ENCODE peak calls at places on chromosomes 11 and 22, in six cellular contexts. One of them, this sample, is unnamed.

GRCh38 chr11:133967599-133968238 is 11.0 kb upstream of the IGSF9B start:
- DNase-seq in left ventricle myocardium inferior: no peak
- DNase-seq in body of pancreas: no peak
- DNase-seq in right cardiac atrium: no peak
- DNase-seq in tibial artery: no peak
- DNase-seq in adrenal gland: no peak
- DNase-seq in this sample: no peak

GRCh38 chr11:5204787-5205186 is 4.3 kb upstream of the OR51V1 start:
- DNase-seq in body of pancreas: no peak
- DNase-seq in left ventricle myocardium inferior: no peak
- DNase-seq in tibial artery: no peak
- DNase-seq in adrenal gland: no peak
- DNase-seq in right cardiac atrium: no peak
- DNase-seq in this sample: no peak

GRCh38 chr22:20729194-20729593 is 44.7 kb upstream of the SERPIND1 start:
- DNase-seq in left ventricle myocardium inferior: no peak
- DNase-seq in body of pancreas: no peak
- DNase-seq in right cardiac atrium: no peak
- DNase-seq in adrenal gland: no peak
- DNase-seq in tibial artery: no peak
- DNase-seq in this sample: no peak

GRCh38 chr11:118625036-118625690 is 17.7 kb downstream of the PHLDB1 start:
- DNase-seq in left ventricle myocardium inferior: no peak
- DNase-seq in right cardiac atrium: peak; percentile 41
- DNase-seq in adrenal gland: peak; percentile 25
- DNase-seq in tibial artery: no peak
- DNase-seq in body of pancreas: no peak
- DNase-seq in this sample: no peak

GRCh38 chr11:67543585-67543984 is 20.3 kb upstream of the CABP2 start:
- DNase-seq in right cardiac atrium: no peak
- DNase-seq in adrenal gland: no peak
- DNase-seq in left ventricle myocardium inferior: no peak
- DNase-seq in body of pancreas: no peak
- DNase-seq in tibial artery: no peak
- DNase-seq in this sample: no peak

GRCh38 chr11:46315783-46316563 is 31.3 kb upstream of the DGKZ start:
- DNase-seq in left ventricle myocardium inferior: peak; percentile 64
- DNase-seq in right cardiac atrium: peak; percentile 69
- DNase-seq in tibial artery: no peak
- DNase-seq in body of pancreas: peak; percentile 91
- DNase-seq in adrenal gland: peak; percentile 61
- DNase-seq in this sample: no peak

GRCh38 chr11:34238533-34238932 is 119.3 kb downstream of the ABTB2 start:
- DNase-seq in tibial artery: no peak
- DNase-seq in body of pancreas: no peak
- DNase-seq in left ventricle myocardium inferior: no peak
- DNase-seq in adrenal gland: no peak
- DNase-seq in right cardiac atrium: no peak
- DNase-seq in this sample: no peak

GRCh38 chr11:112470355-112470754 is 209.7 kb upstream of the PLET1 start:
- DNase-seq in body of pancreas: no peak
- DNase-seq in tibial artery: no peak
- DNase-seq in right cardiac atrium: no peak
- DNase-seq in adrenal gland: no peak
- DNase-seq in left ventricle myocardium inferior: no peak
- DNase-seq in this sample: no peak

GRCh38 chr11:122197055-122197987 is 81.3 kb upstream of the BLID start:
- DNase-seq in left ventricle myocardium inferior: no peak
- DNase-seq in adrenal gland: peak; percentile 67
- DNase-seq in right cardiac atrium: no peak
- DNase-seq in tibial artery: peak; percentile 81
- DNase-seq in body of pancreas: no peak
- DNase-seq in this sample: no peak

GRCh38 chr11:95937358-95937757 is 13.5 kb upstream of the MTMR2 start:
- DNase-seq in right cardiac atrium: no peak
- DNase-seq in body of pancreas: no peak
- DNase-seq in left ventricle myocardium inferior: no peak
- DNase-seq in adrenal gland: no peak
- DNase-seq in tibial artery: no peak
- DNase-seq in this sample: no peak

DNA sequence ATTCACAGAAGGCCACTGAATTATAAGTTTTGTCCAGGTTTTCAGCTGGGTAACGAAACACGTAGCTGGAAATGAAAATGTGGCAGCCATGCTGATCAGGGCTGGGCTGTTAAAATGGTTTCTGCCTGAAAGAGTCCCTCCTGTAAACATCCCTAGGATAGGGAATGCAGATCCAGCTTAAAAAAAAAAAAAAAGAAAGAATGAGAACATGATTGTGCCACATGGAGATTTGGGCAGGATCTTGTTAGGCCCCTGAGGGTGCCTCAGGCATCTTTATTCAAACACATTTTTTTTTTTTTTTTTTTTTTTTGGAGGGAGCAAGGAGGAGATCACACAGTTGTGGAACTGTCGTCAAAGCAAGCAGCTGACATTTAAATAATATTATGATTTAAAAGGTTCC is 900.3 kb downstream of the OPCML start:
- DNase-seq in right cardiac atrium: no peak
- DNase-seq in adrenal gland: no peak
- DNase-seq in tibial artery: no peak
- DNase-seq in body of pancreas: no peak
- DNase-seq in left ventricle myocardium inferior: no peak
- DNase-seq in this sample: no peak
- H3K9me3 ChIP-seq in right cardiac atrium: no peaks in the 10 kb centered on the region
- H3K9me3 ChIP-seq in adrenal gland: no peaks in the 10 kb centered on the region
- H3K9me3 ChIP-seq in tibial artery: no peaks in the 10 kb centered on the region
- H3K9me3 ChIP-seq in body of pancreas: no peaks in the 10 kb centered on the region
- H3K9me3 ChIP-seq in left ventricle myocardium inferior: peaks cover 9% of the 10 kb centered on the region
- H3K9me3 ChIP-seq in this sample: no peaks in the 10 kb centered on the region

GRCh38 chr22:48250937-48251530 is 1488.6 kb downstream of the TBC1D22A start:
- DNase-seq in tibial artery: no peak
- DNase-seq in left ventricle myocardium inferior: no peak
- DNase-seq in right cardiac atrium: no peak
- DNase-seq in body of pancreas: no peak
- DNase-seq in adrenal gland: no peak
- DNase-seq in this sample: no peak

GRCh38 chr22:48254311-48254873 is 1491.9 kb downstream of the TBC1D22A start:
- DNase-seq in adrenal gland: no peak
- DNase-seq in body of pancreas: no peak
- DNase-seq in right cardiac atrium: no peak
- DNase-seq in left ventricle myocardium inferior: no peak
- DNase-seq in tibial artery: no peak
- DNase-seq in this sample: no peak

GRCh38 chr22:48253136-48253535 is 1490.7 kb downstream of the TBC1D22A start:
- DNase-seq in left ventricle myocardium inferior: no peak
- DNase-seq in body of pancreas: no peak
- DNase-seq in right cardiac atrium: no peak
- DNase-seq in tibial artery: no peak
- DNase-seq in adrenal gland: no peak
- DNase-seq in this sample: no peak

GRCh38 chr22:48251629-48252028 is 1489.2 kb downstream of the TBC1D22A start:
- DNase-seq in tibial artery: no peak
- DNase-seq in adrenal gland: no peak
- DNase-seq in right cardiac atrium: no peak
- DNase-seq in left ventricle myocardium inferior: no peak
- DNase-seq in body of pancreas: no peak
- DNase-seq in this sample: no peak

GRCh38 chr22:48253573-48253972 is 1491.1 kb downstream of the TBC1D22A start:
- DNase-seq in body of pancreas: no peak
- DNase-seq in tibial artery: no peak
- DNase-seq in left ventricle myocardium inferior: no peak
- DNase-seq in adrenal gland: no peak
- DNase-seq in right cardiac atrium: no peak
- DNase-seq in this sample: no peak
- H3K9me3 ChIP-seq in body of pancreas: no peaks in the 10 kb centered on the region
- H3K9me3 ChIP-seq in tibial artery: no peaks in the 10 kb centered on the region
- H3K9me3 ChIP-seq in left ventricle myocardium inferior: no peaks in the 10 kb centered on the region
- H3K9me3 ChIP-seq in adrenal gland: no peaks in the 10 kb centered on the region
- H3K9me3 ChIP-seq in right cardiac atrium: no peaks in the 10 kb centered on the region
- H3K9me3 ChIP-seq in this sample: no peaks in the 10 kb centered on the region

GRCh38 chr22:47884200-47884599 is 1121.8 kb downstream of the TBC1D22A start:
- DNase-seq in body of pancreas: no peak
- DNase-seq in tibial artery: no peak
- DNase-seq in left ventricle myocardium inferior: no peak
- DNase-seq in right cardiac atrium: no peak
- DNase-seq in adrenal gland: no peak
- DNase-seq in this sample: no peak
- H3K9me3 ChIP-seq in body of pancreas: no peaks in the 10 kb centered on the region
- H3K9me3 ChIP-seq in tibial artery: no peaks in the 10 kb centered on the region
- H3K9me3 ChIP-seq in left ventricle myocardium inferior: no peaks in the 10 kb centered on the region
- H3K9me3 ChIP-seq in right cardiac atrium: no peaks in the 10 kb centered on the region
- H3K9me3 ChIP-seq in adrenal gland: no peaks in the 10 kb centered on the region
- H3K9me3 ChIP-seq in this sample: no peaks in the 10 kb centered on the region

GRCh38 chr11:31799036-31799793 is 11.9 kb downstream of the PAX6 start:
- DNase-seq in right cardiac atrium: no peak
- DNase-seq in tibial artery: no peak
- DNase-seq in left ventricle myocardium inferior: no peak
- DNase-seq in body of pancreas: no peak
- DNase-seq in adrenal gland: no peak
- DNase-seq in this sample: no peak
- H3K9me3 ChIP-seq in right cardiac atrium: no peaks in the 10 kb centered on the region
- H3K9me3 ChIP-seq in tibial artery: no peaks in the 10 kb centered on the region
- H3K9me3 ChIP-seq in left ventricle myocardium inferior: no peaks in the 10 kb centered on the region
- H3K9me3 ChIP-seq in body of pancreas: no peaks in the 10 kb centered on the region
- H3K9me3 ChIP-seq in adrenal gland: no peaks in the 10 kb centered on the region
- H3K9me3 ChIP-seq in this sample: no peaks in the 10 kb centered on the region

DNA sequence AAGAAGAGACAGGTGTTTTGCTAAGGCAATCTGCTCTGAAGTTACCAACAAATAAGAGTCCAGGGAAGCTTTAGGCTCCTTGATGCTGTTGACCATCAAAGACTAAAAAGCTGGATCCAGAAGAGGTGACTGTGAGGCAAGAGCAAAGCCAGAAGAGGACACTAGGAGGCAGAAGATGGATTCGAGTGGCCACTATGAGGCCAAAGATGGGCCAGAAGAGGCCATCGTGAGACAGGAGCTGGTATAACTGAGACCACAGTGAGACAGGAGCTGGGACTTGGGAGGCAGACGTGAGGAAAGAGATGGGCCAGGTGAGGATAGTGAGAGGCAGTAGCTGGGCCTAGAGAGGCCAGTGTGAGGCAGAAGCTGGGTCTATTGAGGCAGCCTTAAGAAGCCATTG is 37.7 kb downstream of the OR4C45 start:
- DNase-seq in tibial artery: no peak
- DNase-seq in left ventricle myocardium inferior: no peak
- DNase-seq in right cardiac atrium: no peak
- DNase-seq in adrenal gland: no peak
- DNase-seq in body of pancreas: no peak
- DNase-seq in this sample: no peak
- H3K9me3 ChIP-seq in tibial artery: no peaks in the 10 kb centered on the region
- H3K9me3 ChIP-seq in left ventricle myocardium inferior: no peaks in the 10 kb centered on the region
- H3K9me3 ChIP-seq in right cardiac atrium: no peaks in the 10 kb centered on the region
- H3K9me3 ChIP-seq in adrenal gland: no peaks in the 10 kb centered on the region
- H3K9me3 ChIP-seq in body of pancreas: no peaks in the 10 kb centered on the region
- H3K9me3 ChIP-seq in this sample: no peaks in the 10 kb centered on the region

GRCh38 chr11:54944211-54944610 is 237.6 kb downstream of the OR4A5 start:
- DNase-seq in body of pancreas: no peak
- DNase-seq in right cardiac atrium: no peak
- DNase-seq in adrenal gland: no peak
- DNase-seq in left ventricle myocardium inferior: no peak
- DNase-seq in tibial artery: no peak
- DNase-seq in this sample: no peak
- H3K9me3 ChIP-seq in body of pancreas: no peaks in the 10 kb centered on the region
- H3K9me3 ChIP-seq in right cardiac atrium: no peaks in the 10 kb centered on the region
- H3K9me3 ChIP-seq in adrenal gland: no peaks in the 10 kb centered on the region
- H3K9me3 ChIP-seq in left ventricle myocardium inferior: peaks cover 77% of the 10 kb centered on the region
- H3K9me3 ChIP-seq in tibial artery: no peaks in the 10 kb centered on the region
- H3K9me3 ChIP-seq in this sample: peaks cover 4% of the 10 kb centered on the region

GRCh38 chr22:49204599-49205214 is 623.0 kb downstream of the BRD1 start:
- DNase-seq in right cardiac atrium: no peak
- DNase-seq in tibial artery: peak; percentile 29
- DNase-seq in left ventricle myocardium inferior: no peak
- DNase-seq in body of pancreas: no peak
- DNase-seq in adrenal gland: no peak
- DNase-seq in this sample: no peak

GRCh38 chr22:49203863-49204598 is 623.6 kb downstream of the BRD1 start:
- DNase-seq in body of pancreas: no peak
- DNase-seq in left ventricle myocardium inferior: no peak
- DNase-seq in right cardiac atrium: no peak
- DNase-seq in adrenal gland: no peak
- DNase-seq in tibial artery: peak; percentile 37
- DNase-seq in this sample: peak; percentile 1

GRCh38 chr22:49206281-49206680 is 621.4 kb downstream of the BRD1 start:
- DNase-seq in tibial artery: peak; percentile 39
- DNase-seq in right cardiac atrium: no peak
- DNase-seq in left ventricle myocardium inferior: no peak
- DNase-seq in adrenal gland: no peak
- DNase-seq in body of pancreas: no peak
- DNase-seq in this sample: no peak

GRCh38 chr22:49207008-49207775 is 620.5 kb downstream of the BRD1 start:
- DNase-seq in tibial artery: peak; percentile 27
- DNase-seq in body of pancreas: no peak
- DNase-seq in right cardiac atrium: no peak
- DNase-seq in adrenal gland: no peak
- DNase-seq in left ventricle myocardium inferior: no peak
- DNase-seq in this sample: peak; percentile 1

DNA sequence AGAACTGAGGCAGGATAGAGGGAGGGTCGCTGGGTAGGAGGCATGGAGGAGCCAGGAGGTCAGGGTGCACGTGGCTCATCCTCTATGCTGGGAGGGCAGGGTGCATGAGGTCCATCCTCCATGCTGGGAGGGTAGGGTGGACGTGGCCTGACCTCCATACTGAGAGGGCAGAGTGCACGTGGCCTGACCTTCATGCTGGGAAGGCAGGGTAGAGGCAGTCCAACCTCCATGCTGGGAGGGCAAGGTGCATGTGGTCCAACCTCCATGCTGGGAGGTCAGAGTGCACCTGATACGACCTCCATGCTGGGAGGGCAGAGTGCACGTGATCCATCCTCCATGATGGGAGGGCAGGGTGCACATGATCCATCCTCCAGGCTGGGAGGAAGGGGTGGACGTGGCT is 622.3 kb downstream of the BRD1 start:
- DNase-seq in left ventricle myocardium inferior: no peak
- DNase-seq in adrenal gland: no peak
- DNase-seq in body of pancreas: no peak
- DNase-seq in tibial artery: peak; percentile 62
- DNase-seq in right cardiac atrium: no peak
- DNase-seq in this sample: peak; percentile 1
- H3K9me3 ChIP-seq in left ventricle myocardium inferior: no peaks in the 10 kb centered on the region
- H3K9me3 ChIP-seq in adrenal gland: no peaks in the 10 kb centered on the region
- H3K9me3 ChIP-seq in body of pancreas: no peaks in the 10 kb centered on the region
- H3K9me3 ChIP-seq in tibial artery: no peaks in the 10 kb centered on the region
- H3K9me3 ChIP-seq in right cardiac atrium: no peaks in the 10 kb centered on the region
- H3K9me3 ChIP-seq in this sample: no peaks in the 10 kb centered on the region

GRCh38 chr22:48828688-48829087 is 999.0 kb downstream of the BRD1 start:
- DNase-seq in adrenal gland: no peak
- DNase-seq in left ventricle myocardium inferior: no peak
- DNase-seq in right cardiac atrium: no peak
- DNase-seq in body of pancreas: no peak
- DNase-seq in tibial artery: peak; percentile 29
- DNase-seq in this sample: no peak
- H3K9me3 ChIP-seq in adrenal gland: no peaks in the 10 kb centered on the region
- H3K9me3 ChIP-seq in left ventricle myocardium inferior: peaks cover 39% of the 10 kb centered on the region
- H3K9me3 ChIP-seq in right cardiac atrium: no peaks in the 10 kb centered on the region
- H3K9me3 ChIP-seq in body of pancreas: no peaks in the 10 kb centered on the region
- H3K9me3 ChIP-seq in tibial artery: no peaks in the 10 kb centered on the region
- H3K9me3 ChIP-seq in this sample: peaks cover 5% of the 10 kb centered on the region

GRCh38 chr11:74866557-74866956 is 82.3 kb downstream of the XRRA1 start:
- DNase-seq in adrenal gland: no peak
- DNase-seq in body of pancreas: no peak
- DNase-seq in tibial artery: no peak
- DNase-seq in right cardiac atrium: no peak
- DNase-seq in left ventricle myocardium inferior: no peak
- DNase-seq in this sample: no peak
- H3K9me3 ChIP-seq in adrenal gland: no peaks in the 10 kb centered on the region
- H3K9me3 ChIP-seq in body of pancreas: peaks cover 2% of the 10 kb centered on the region
- H3K9me3 ChIP-seq in tibial artery: peaks cover 11% of the 10 kb centered on the region
- H3K9me3 ChIP-seq in right cardiac atrium: peaks cover 18% of the 10 kb centered on the region
- H3K9me3 ChIP-seq in left ventricle myocardium inferior: peaks cover 83% of the 10 kb centered on the region
- H3K9me3 ChIP-seq in this sample: peaks cover 6% of the 10 kb centered on the region

GRCh38 chr11:50073113-50074105 is 40.7 kb downstream of the OR4C45 start:
- DNase-seq in adrenal gland: no peak
- DNase-seq in left ventricle myocardium inferior: no peak
- DNase-seq in right cardiac atrium: no peak
- DNase-seq in tibial artery: no peak
- DNase-seq in body of pancreas: no peak
- DNase-seq in this sample: no peak
- H3K9me3 ChIP-seq in adrenal gland: no peaks in the 10 kb centered on the region
- H3K9me3 ChIP-seq in left ventricle myocardium inferior: peaks cover 17% of the 10 kb centered on the region
- H3K9me3 ChIP-seq in right cardiac atrium: no peaks in the 10 kb centered on the region
- H3K9me3 ChIP-seq in tibial artery: no peaks in the 10 kb centered on the region
- H3K9me3 ChIP-seq in body of pancreas: no peaks in the 10 kb centered on the region
- H3K9me3 ChIP-seq in this sample: no peaks in the 10 kb centered on the region

This sample was measured in ovary.